ENCODE peak calls at places on chromosomes 12 and 14, in ten cellular contexts. L is heart left ventricle, D is ovary, A is HepG2, B is sigmoid colon, W is stomach, H is spleen, N is esophagus squamous epithelium, O is IMR-90, U is tibial nerve. V is an unnamed sample.

GRCh38 chr12:49089831-49090773 is 4.5 kb downstream of the DHH start:
- DNase-seq in W (peak; percentile 31), D (no peak), O (peak; percentile 33), H (peak; percentile 87), L (peak; percentile 69), U (no peak), A (no peak), B (no peak), N (no peak), V (no peak)

GRCh38 chr12:65086236-65086635 is 34.9 kb downstream of the WIF1 start:
- DNase-seq in W (no peak), L (no peak), N (no peak), U (no peak), D (no peak), B (no peak), H (no peak), O (no peak), A (no peak), V (no peak)

GRCh38 chr14:37466623-37467088 is 128.4 kb downstream of the FOXA1 start:
- DNase-seq in D (no peak), W (no peak), L (no peak), H (no peak), A (peak; percentile 100), N (no peak), B (no peak), O (no peak), U (no peak), V (no peak)

GRCh38 chr12:128091101-128091795 is 175.7 kb upstream of the TMEM132C start:
- DNase-seq in W (no peak), A (no peak), U (no peak), N (no peak), H (no peak), L (no peak), O (no peak), B (no peak), D (no peak), V (no peak)

GRCh38 chr12:70994217-70994788 is 73.8 kb upstream of the PTPRR start:
- DNase-seq in H (no peak), U (no peak), D (no peak), L (no peak), O (peak; percentile 42), W (no peak), B (no peak), N (no peak), A (no peak), V (no peak)

GRCh38 chr12:93215290-93215678 is 162.4 kb upstream of the NUDT4 start:
- DNase-seq in N (no peak), O (no peak), U (no peak), D (no peak), W (no peak), B (no peak), H (no peak), L (no peak), A (peak; percentile 12), V (no peak)

GRCh38 chr14:103692871-103693270 is 22.4 kb downstream of the XRCC3 start:
- DNase-seq in H (peak; percentile 72), L (no peak), O (no peak), A (no peak), B (no peak), U (peak; percentile 4), W (no peak), D (no peak), N (no peak), V (no peak)

GRCh38 chr12:5745251-5745888 is 199.7 kb downstream of the ANO2 start:
- DNase-seq in B (no peak), N (no peak), L (peak; percentile 66), H (peak; percentile 75), A (peak; percentile 36), O (peak; percentile 58), U (peak; percentile 40), D (no peak), W (peak; percentile 71), V (peak; percentile 66)

GRCh38 chr12:73220951-73221350 is 948.8 kb downstream of the TRHDE start:
- DNase-seq in N (no peak), U (no peak), A (no peak), H (no peak), W (no peak), O (no peak), L (no peak), D (no peak), B (no peak), V (no peak)

GRCh38 chr14:36408388-36408787 is 88.0 kb upstream of the MBIP start:
- DNase-seq in N (no peak), H (no peak), L (no peak), B (no peak), O (no peak), W (no peak), A (no peak), U (no peak), D (no peak), V (no peak)

GRCh38 chr12:51351913-51352532 is 5.5 kb upstream of the CELA1 start:
- DNase-seq in D (no peak), O (peak; percentile 66), N (no peak), B (no peak), W (no peak), A (peak; percentile 30), U (no peak), L (no peak), H (no peak), V (peak; percentile 54)

GRCh38 chr14:86654558-86655184 is 1124.7 kb downstream of the FLRT2 start:
- DNase-seq in O (peak; percentile 26), N (no peak), D (no peak), H (no peak), A (peak; percentile 34), U (peak; percentile 33), B (no peak), W (peak; percentile 80), L (no peak), V (no peak)

GRCh38 chr12:57603758-57604453 is 718 bp upstream of the DTX3 start:
- DNase-seq in D (peak; percentile 65), L (no peak), N (no peak), A (no peak), H (no peak), U (no peak), B (peak; percentile 90), O (peak; percentile 39), W (no peak), V (no peak)

GRCh38 chr14:90396342-90397339 is at the start of gene CALM1:
- DNase-seq in O (peak; percentile 93), B (peak; percentile 97), A (peak; percentile 74), U (peak; percentile 86), N (peak; percentile 63), H (peak; percentile 99), W (peak; percentile 96), L (peak; percentile 98), D (peak; percentile 94), V (peak; percentile 94)
- H3K27me3 ChIP-seq in O (no peaks in the 10 kb centered on the region), B (no peaks in the 10 kb centered on the region), A (no peaks in the 10 kb centered on the region), U (no peaks in the 10 kb centered on the region), N (no peaks in the 10 kb centered on the region), H (no peaks in the 10 kb centered on the region), W (no peaks in the 10 kb centered on the region), L (no peaks in the 10 kb centered on the region), D (no peaks in the 10 kb centered on the region), V (no peaks in the 10 kb centered on the region)

DNA sequence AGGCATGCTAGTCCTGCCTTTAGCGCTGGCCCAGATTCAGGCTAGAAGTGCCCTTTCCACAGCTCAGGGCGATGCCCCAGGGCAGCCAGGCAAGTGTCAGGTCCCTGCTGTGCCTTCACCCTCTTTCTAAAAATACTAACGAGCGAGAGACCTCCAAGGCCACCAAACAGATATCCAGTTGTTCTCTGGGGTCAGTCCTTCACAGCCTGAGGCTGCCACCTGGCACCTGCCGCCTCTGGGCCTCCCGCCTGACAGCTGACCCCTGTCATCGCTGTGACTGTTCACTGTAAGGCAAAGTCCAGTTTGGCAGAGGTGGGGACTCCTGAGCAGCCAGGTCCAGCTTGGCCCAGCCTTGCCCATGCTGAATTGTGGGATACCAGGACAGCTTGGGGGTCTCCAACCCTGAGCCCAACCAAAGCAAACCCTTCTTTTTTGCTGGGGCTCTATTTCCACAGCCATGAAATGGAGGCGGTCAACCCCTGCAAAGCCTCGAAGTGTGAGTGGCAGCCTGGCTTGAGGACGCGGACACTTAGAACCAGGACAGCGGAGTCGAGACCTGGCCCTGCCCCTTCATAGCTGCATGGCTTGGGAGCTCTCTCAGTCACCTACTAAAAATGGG is 79.9 kb downstream of the NINJ2 start:
- DNase-seq in W (no peak), B (peak; percentile 59), H (no peak), N (no peak), D (no peak), L (peak; percentile 78), O (no peak), U (no peak), A (peak; percentile 84), V (no peak)
- TF ChIP-seq POLR2A in W (no peak), B (no peak), H (no peak), N (no peak), D (no peak), L (no peak), O (no peak), U (no peak), A (peak; percentile 38), V (no peak)

DNA sequence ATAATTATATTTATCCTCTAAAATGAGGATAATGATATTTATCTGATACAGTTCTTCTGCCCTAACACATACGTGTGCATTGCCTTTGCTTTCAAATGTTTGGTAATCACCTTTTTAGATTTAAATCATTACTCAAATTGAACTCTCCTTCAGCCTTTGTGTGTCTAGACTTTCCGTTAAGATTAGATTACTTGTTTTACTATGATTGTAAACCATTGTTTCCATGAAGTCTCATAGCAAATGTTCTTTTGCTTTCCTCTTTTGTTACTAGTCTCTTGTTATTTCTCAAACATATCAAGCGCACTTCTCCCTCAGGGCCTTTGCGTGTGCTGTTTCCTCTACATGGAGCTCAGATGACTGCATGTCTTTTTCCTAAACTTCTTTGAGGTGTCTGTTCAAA is 63.7 kb downstream of the ETV6 start:
- DNase-seq in B (no peak), H (no peak), N (no peak), W (no peak), A (no peak), U (no peak), D (no peak), L (no peak), O (no peak), V (no peak)
- H3K4me1 ChIP-seq in B (no peaks in the 10 kb centered on the region), H (peaks cover 73% of the 10 kb centered on the region), N (peaks cover 14% of the 10 kb centered on the region), W (peaks cover 91% of the 10 kb centered on the region), A (peaks cover 51% of the 10 kb centered on the region), U (peaks cover 7% of the 10 kb centered on the region), D (peaks cover 6% of the 10 kb centered on the region), L (peaks cover 43% of the 10 kb centered on the region), O (peaks cover 23% of the 10 kb centered on the region), V (peaks cover 12% of the 10 kb centered on the region)

GRCh38 chr12:34393086-34393820 is 371.0 kb downstream of the ALG10 start:
- DNase-seq in W (peak; percentile 14), O (no peak), B (peak; percentile 49), L (peak; percentile 50), D (peak; percentile 2), N (no peak), H (peak; percentile 66), A (no peak), U (peak; percentile 10), V (peak; percentile 36)

GRCh38 chr12:34395056-34396005 is 373.0 kb downstream of the ALG10 start:
- DNase-seq in B (peak; percentile 46), L (peak; percentile 14), H (peak; percentile 64), W (peak; percentile 15), O (no peak), D (peak; percentile 2), U (peak; percentile 4), N (no peak), A (no peak), V (peak; percentile 34)

GRCh38 chr12:34392741-34393085 is 370.4 kb downstream of the ALG10 start:
- DNase-seq in L (peak; percentile 42), O (no peak), U (no peak), A (no peak), H (peak; percentile 74), B (peak; percentile 47), N (no peak), W (peak; percentile 22), D (peak; percentile 6), V (peak; percentile 15)

GRCh38 chr12:34394211-34395055 is 372.1 kb downstream of the ALG10 start:
- DNase-seq in W (peak; percentile 13), D (peak; percentile 5), N (no peak), U (peak; percentile 10), A (no peak), O (no peak), L (peak; percentile 40), H (peak; percentile 51), B (peak; percentile 57), V (peak; percentile 11)

GRCh38 chr12:34393821-34394150 is 371.5 kb downstream of the ALG10 start:
- DNase-seq in B (no peak), L (peak; percentile 27), A (no peak), D (peak; percentile 2), N (no peak), U (no peak), W (peak; percentile 17), O (no peak), H (peak; percentile 64), V (peak; percentile 27)
- H3K27me3 ChIP-seq in B (peaks cover 16% of the 10 kb centered on the region), L (no peaks in the 10 kb centered on the region), A (peaks cover 1% of the 10 kb centered on the region), D (no peaks in the 10 kb centered on the region), N (no peaks in the 10 kb centered on the region), U (no peaks in the 10 kb centered on the region), W (no peaks in the 10 kb centered on the region), O (no peaks in the 10 kb centered on the region), H (no peaks in the 10 kb centered on the region), V (no peaks in the 10 kb centered on the region)

V was measured in Peyer's patch.